ENCODE peak calls at places on chromosomes 4 and X, in five cellular contexts. I is lung, H is heart right ventricle, E is left ventricle myocardium inferior, K is HFF-Myc. Q is an unnamed sample.

GRCh38 chr4:181855307-181855706 is 387.9 kb upstream of the TENM3 start:
- DNase-seq in K (no peak), I (no peak), E (no peak), H (no peak), Q (no peak)

GRCh38 chr4:102429553-102429952 is 71.6 kb upstream of the NFKB1 start:
- DNase-seq in E (no peak), K (peak), I (no peak), H (no peak), Q (no peak)

GRCh38 chr4:64417974-64418373 is 8.7 kb upstream of the TECRL start:
- DNase-seq in H (no peak), K (no peak), E (no peak), I (no peak), Q (no peak)

GRCh38 chrX:81174286-81174685 is 27.4 kb downstream of the HMGN5 start:
- DNase-seq in I (no peak), E (no peak), H (no peak), K (no peak), Q (no peak)

GRCh38 chrX:54920610-54921426 is at the start of gene TRO:
- DNase-seq in E (no peak), I (no peak), K (no peak), H (no peak), Q (no peak)

GRCh38 chrX:112190646-112191045 is 108.1 kb upstream of the TRPC5 start:
- DNase-seq in E (no peak), K (no peak), H (no peak), I (no peak), Q (no peak)

GRCh38 chrX:143854006-143854405 is 29.9 kb upstream of the UBE2NL start:
- DNase-seq in E (no peak), H (no peak), I (no peak), K (no peak), Q (no peak)

GRCh38 chr4:48047421-48047844 is 30.9 kb downstream of the NIPAL1 start:
- DNase-seq in H (no peak), I (no peak), E (no peak), K (no peak), Q (peak)

GRCh38 chrX:38538134-38538533 is 23.2 kb upstream of the TSPAN7 start:
- DNase-seq in E (no peak), I (no peak), K (no peak), H (no peak), Q (no peak)

GRCh38 chr4:68864438-68865177 is 48.8 kb downstream of the UGT2B10 start:
- DNase-seq in H (no peak), E (no peak), I (no peak), K (no peak), Q (no peak)

GRCh38 chr4:3706565-3707422 is 59.4 kb upstream of the ADRA2C start:
- DNase-seq in E (peak), H (no peak), K (no peak), I (no peak), Q (no peak)

GRCh38 chr4:73729534-73730165 is 10.7 kb upstream of the CXCL8 start:
- DNase-seq in I (peak), H (peak), K (peak), E (peak), Q (no peak)

GRCh38 chr4:158809611-158810486 is 41.0 kb downstream of the FNIP2 start:
- DNase-seq in I (no peak), H (no peak), K (peak), E (no peak), Q (no peak)

GRCh38 chr4:19592391-19592790 is 659.3 kb upstream of the SLIT2 start:
- DNase-seq in E (no peak), K (no peak), H (no peak), I (no peak), Q (no peak)

DNA sequence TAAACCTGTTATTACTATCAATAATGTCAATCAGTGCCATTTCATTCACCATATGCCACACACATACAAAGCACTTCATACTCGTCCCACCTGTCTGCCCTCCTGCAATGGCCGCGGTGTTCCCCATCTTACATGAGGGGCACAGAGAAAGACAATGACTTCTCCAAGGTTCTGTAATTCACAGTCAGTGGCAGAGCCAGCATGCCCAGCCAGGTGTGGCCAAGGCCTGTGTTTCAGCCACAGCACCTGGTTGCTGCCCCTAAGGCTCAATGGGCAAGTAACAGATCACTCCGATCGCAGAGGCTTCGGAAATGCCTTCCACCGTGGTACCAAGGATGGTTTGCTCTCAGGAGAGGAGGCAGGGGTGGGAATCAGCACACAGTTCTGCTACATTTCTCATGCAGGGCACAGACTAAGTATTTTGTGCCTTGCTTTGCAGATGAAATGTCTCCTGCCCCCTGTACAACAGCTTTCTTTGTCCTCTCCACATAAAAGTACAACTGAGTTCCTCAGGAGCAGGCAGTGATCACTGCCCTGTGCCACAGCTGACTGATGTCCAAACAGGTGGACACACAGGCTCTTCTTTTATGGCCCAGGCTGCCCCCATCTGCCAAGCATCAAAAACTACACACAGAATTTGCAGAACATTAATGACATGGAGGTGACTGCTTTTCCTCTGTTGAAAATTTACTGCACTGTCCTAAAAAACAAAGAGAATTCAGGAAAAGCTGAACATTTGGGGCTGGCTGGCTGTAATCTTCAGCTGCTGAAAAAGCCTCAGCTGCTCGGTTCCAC is 10.8 kb downstream of the AFAP1 start:
- DNase-seq in K (no peak), E (no peak), I (no peak), H (no peak), Q (no peak)
- TF ChIP-seq CTCF in K (peak), E (peak), I (no peak), H (no peak), Q (no peak)

GRCh38 chr4:99573735-99574368 is 772 bp upstream of the MTTP start:
- DNase-seq in E (no peak), H (no peak), K (no peak), I (no peak), Q (no peak)
- H3K4me3 ChIP-seq in E (no peak), H (no peak), K (no peak), I (no peak), Q (no peak)

GRCh38 chr4:1604706-1605205 is 79.4 kb downstream of the FAM53A start:
- DNase-seq in H (peak), E (no peak), I (no peak), K (no peak), Q (no peak)
- TF ChIP-seq CTCF in H (no peak), E (no peak), I (no peak), K (no peak), Q (no peak)

DNA sequence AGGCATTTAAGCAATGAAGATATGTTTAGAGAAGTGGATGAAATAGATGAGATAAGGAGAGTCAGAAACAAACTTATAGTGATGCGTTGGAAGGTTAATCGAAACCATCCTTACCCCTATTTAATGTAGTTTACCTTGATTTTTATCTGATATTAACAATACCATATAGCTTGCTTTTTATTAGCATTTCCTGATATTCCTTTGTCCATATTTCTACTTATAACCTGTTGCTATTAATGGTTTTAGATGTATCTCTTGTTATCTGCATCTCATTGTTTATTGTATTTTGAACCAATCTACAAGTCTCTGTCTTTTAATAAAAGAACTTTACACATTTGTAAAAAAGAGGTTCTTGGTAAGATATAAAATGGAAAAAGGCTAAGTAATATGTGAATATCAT is 1.6 kb downstream of the TCEAL9 start:
- DNase-seq in K (no peak), I (no peak), H (no peak), E (no peak), Q (no peak)
- H3K4me3 ChIP-seq in K (peak), I (no peak), H (no peak), E (peak), Q (no peak)

GRCh38 chr4:83989835-83990234 is 453.9 kb downstream of the GPAT3 start:
- DNase-seq in I (no peak), E (no peak), H (no peak), K (no peak), Q (no peak)

GRCh38 chr4:83996254-83996653 is 460.3 kb downstream of the GPAT3 start:
- DNase-seq in E (no peak), I (no peak), H (no peak), K (no peak), Q (no peak)

DNA sequence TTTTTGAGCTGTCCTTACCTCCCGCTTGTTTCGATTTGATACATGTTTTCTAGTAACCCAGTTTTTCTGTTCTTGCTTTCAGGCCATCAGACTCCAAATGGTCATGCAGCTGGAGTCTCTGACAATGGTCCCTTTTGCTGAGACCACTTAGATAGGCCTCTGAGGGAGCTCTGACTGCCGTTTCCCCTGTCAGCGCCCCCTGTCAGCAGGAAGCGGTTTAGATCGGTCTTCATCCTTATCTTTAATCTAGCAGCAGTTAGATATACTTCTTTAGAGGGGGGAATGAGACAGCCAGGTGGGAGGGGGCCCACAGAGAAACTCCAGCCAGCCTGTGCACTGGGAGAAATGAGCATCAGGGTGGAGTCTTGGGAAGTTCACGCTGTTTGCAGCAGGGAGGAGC is 457.9 kb downstream of the GPAT3 start:
- DNase-seq in K (no peak), E (no peak), H (no peak), I (no peak), Q (no peak)
- TF ChIP-seq CTCF in K (peak), E (no peak), H (no peak), I (no peak), Q (peak)

GRCh38 chr4:89049853-89050252 is 7.1 kb downstream of the FAM13A start:
- DNase-seq in I (no peak), E (no peak), H (no peak), K (no peak), Q (no peak)

GRCh38 chr4:89054627-89055026 is 2.4 kb downstream of the FAM13A start:
- DNase-seq in E (no peak), I (no peak), H (no peak), K (no peak), Q (no peak)

GRCh38 chr4:89056953-89057398 is at the start of gene FAM13A:
- DNase-seq in E (peak), K (peak), H (peak), I (peak), Q (no peak)

GRCh38 chr4:89056292-89056952 is 563 bp downstream of the FAM13A start:
- DNase-seq in E (no peak), H (no peak), I (no peak), K (no peak), Q (no peak)

GRCh38 chr4:89055157-89056080 is 1.6 kb downstream of the FAM13A start:
- DNase-seq in H (no peak), I (no peak), E (no peak), K (no peak), Q (no peak)
- H3K4me3 ChIP-seq in H (peak), I (no peak), E (peak), K (peak), Q (no peak)

Q was measured in GM12864.